ENCODE peak calls at places on chromosomes 12 and 14, in four cellular contexts. I is HepG2, M is K562, W is A549. H is an unnamed sample.

GRCh38 chr14:93753647-93754046 is 34.6 kb downstream of the PRIMA1 start:
- DNase-seq in I (no peak), M (no peak), W (no peak), H (no peak)

GRCh38 chr12:104669057-104669770 is 212.5 kb downstream of the CHST11 start:
- DNase-seq in I (no peak), M (no peak), W (peak; percentile 22), H (no peak)

GRCh38 chr14:50335389-50335788 is 23.3 kb downstream of the DMAC2L start:
- DNase-seq in I (peak; percentile 13), M (no peak), W (peak; percentile 54), H (peak; percentile 33)

GRCh38 chr12:55019784-55020183 is at the start of gene NEUROD4:
- DNase-seq in I (peak; percentile 30), M (peak; percentile 36), W (peak; percentile 58), H (peak; percentile 92)

GRCh38 chr12:356276-356988 is 32.7 kb downstream of the KDM5A start:
- DNase-seq in I (no peak), M (no peak), W (no peak), H (no peak)

GRCh38 chr14:53183071-53183470 is 29.9 kb upstream of the DDHD1 start:
- DNase-seq in I (no peak), M (no peak), W (no peak), H (no peak)

GRCh38 chr14:30558675-30559555 is at the start of gene G2E3:
- DNase-seq in I (peak; percentile 97), M (peak; percentile 76), W (peak; percentile 89), H (peak; percentile 88)

GRCh38 chr12:119594772-119595445 is 1.3 kb downstream of the TMEM233 start:
- DNase-seq in I (no peak), M (no peak), W (no peak), H (peak; percentile 37)

GRCh38 chr14:90911121-90911520 is 94.9 kb upstream of the TTC7B start:
- DNase-seq in I (no peak), M (no peak), W (peak; percentile 1), H (no peak)

GRCh38 chr12:80818878-80819277 is 102.2 kb downstream of the MYF5 start:
- DNase-seq in I (no peak), M (no peak), W (no peak), H (no peak)

GRCh38 chr12:80825506-80825905 is 108.8 kb downstream of the MYF5 start:
- DNase-seq in I (no peak), M (no peak), W (no peak), H (no peak)

GRCh38 chr12:80823393-80823792 is 106.7 kb downstream of the MYF5 start:
- DNase-seq in I (no peak), M (no peak), W (no peak), H (no peak)

DNA sequence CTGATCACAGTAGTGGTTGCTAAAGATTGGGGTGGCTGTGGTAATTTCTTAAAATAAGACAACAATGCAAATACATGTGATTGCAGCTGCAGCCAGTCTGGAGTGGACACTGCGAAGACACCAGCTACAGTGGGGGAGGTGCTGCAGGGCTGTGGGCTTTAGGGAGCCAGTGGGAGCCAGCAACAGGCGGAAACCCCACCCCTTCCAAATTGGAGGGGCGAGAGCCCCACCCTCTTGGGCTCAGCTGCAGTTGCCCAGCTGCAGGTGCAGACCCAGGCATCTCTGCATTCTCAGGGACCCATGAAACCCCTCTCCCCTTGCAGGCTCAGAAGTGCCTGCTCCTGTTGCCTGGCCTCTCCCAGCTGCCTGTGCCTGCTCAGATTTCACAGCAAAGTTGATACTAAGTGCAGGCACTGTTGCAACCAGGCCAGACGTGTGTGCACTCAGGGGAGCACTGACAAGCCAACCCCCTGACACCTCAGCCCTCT is 104.8 kb downstream of the MYF5 start:
- DNase-seq in I (no peak), M (no peak), W (no peak), H (peak; percentile 54)
- TF ChIP-seq HMGXB4 in I (no peak), M (no peak), W (no peak), H (no peak)

GRCh38 chr14:64244279-64244678 is 49.9 kb downstream of the ESR2 start:
- DNase-seq in I (no peak), M (no peak), W (no peak), H (no peak)
- TF ChIP-seq HMGXB4 in I (no peak), M (no peak), W (no peak), H (no peak)

GRCh38 chr12:46919666-46920065 is 93.9 kb upstream of the SLC38A4 start:
- DNase-seq in I (no peak), M (no peak), W (no peak), H (no peak)

GRCh38 chr12:46918631-46919030 is 92.8 kb upstream of the SLC38A4 start:
- DNase-seq in I (no peak), M (no peak), W (no peak), H (no peak)

GRCh38 chr12:46921048-46921753 is 95.4 kb upstream of the SLC38A4 start:
- DNase-seq in I (peak; percentile 20), M (no peak), W (peak; percentile 31), H (no peak)

GRCh38 chr12:46920503-46920902 is 94.7 kb upstream of the SLC38A4 start:
- DNase-seq in I (no peak), M (no peak), W (no peak), H (no peak)

GRCh38 chr12:46921754-46922113 is 95.9 kb upstream of the SLC38A4 start:
- DNase-seq in I (peak; percentile 42), M (no peak), W (no peak), H (no peak)
- TF ChIP-seq HMGXB4 in I (no peak), M (no peak), W (no peak), H (no peak)

GRCh38 chr12:3491938-3492867 is 1.2 kb downstream of the PRMT8 start:
- DNase-seq in I (peak; percentile 2), M (peak; percentile 71), W (peak; percentile 38), H (peak; percentile 84)

GRCh38 chr12:3492868-3493224 is 1.8 kb downstream of the PRMT8 start:
- DNase-seq in I (no peak), M (no peak), W (no peak), H (no peak)

GRCh38 chr12:3493225-3494049 is 2.4 kb downstream of the PRMT8 start:
- DNase-seq in I (no peak), M (no peak), W (no peak), H (peak; percentile 35)

GRCh38 chr12:3489057-3489456 is 1.9 kb upstream of the PRMT8 start:
- DNase-seq in I (no peak), M (no peak), W (no peak), H (no peak)

GRCh38 chr12:3490848-3491382 is at the start of gene PRMT8:
- DNase-seq in I (no peak), M (no peak), W (no peak), H (peak; percentile 72)
- TF ChIP-seq HMGXB4 in I (no peak), M (no peak), W (no peak), H (no peak)

GRCh38 chr14:54251356-54251755 is 145.5 kb upstream of the CDKN3 start:
- DNase-seq in I (no peak), M (no peak), W (no peak), H (no peak)

GRCh38 chr14:54253195-54253947 is 143.4 kb upstream of the CDKN3 start:
- DNase-seq in I (peak; percentile 30), M (no peak), W (peak; percentile 66), H (no peak)

GRCh38 chr14:54256156-54256555 is 140.7 kb upstream of the CDKN3 start:
- DNase-seq in I (no peak), M (no peak), W (no peak), H (no peak)

GRCh38 chr14:54257424-54257823 is 139.4 kb upstream of the CDKN3 start:
- DNase-seq in I (no peak), M (no peak), W (no peak), H (no peak)

GRCh38 chr14:54252072-54252730 is 144.6 kb upstream of the CDKN3 start:
- DNase-seq in I (peak; percentile 63), M (no peak), W (peak; percentile 63), H (no peak)
- TF ChIP-seq HMGXB4 in I (no peak), M (no peak), W (no peak), H (no peak)

DNA sequence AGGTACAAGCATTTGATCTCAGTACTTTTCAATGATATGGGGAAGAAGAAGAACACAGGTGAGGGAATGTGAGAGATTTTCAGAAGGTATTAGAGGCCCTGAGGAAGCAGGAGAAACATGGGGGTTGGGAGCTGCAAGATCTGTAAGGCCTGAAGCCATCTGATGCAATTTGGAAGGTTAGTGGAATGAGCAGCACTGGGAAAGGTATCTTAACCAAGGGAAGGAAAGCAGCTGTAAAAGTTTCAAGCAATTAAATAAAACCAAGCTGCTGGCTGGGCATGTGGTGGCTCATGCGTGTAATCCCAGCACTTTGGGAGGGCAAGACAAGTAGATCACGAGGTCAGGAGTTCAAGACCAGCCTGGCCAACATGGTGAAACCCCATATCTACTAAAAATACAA is 104.4 kb upstream of the PARP11 start:
- DNase-seq in I (no peak), M (no peak), W (no peak), H (no peak)
- TF ChIP-seq HMGXB4 in I (no peak), M (no peak), W (no peak), H (no peak)

GRCh38 chr12:127147724-127148123 is 1119.2 kb upstream of the TMEM132C start:
- DNase-seq in I (no peak), M (no peak), W (no peak), H (no peak)

GRCh38 chr12:127148318-127148717 is 1118.7 kb upstream of the TMEM132C start:
- DNase-seq in I (no peak), M (no peak), W (no peak), H (no peak)

GRCh38 chr12:127150028-127150427 is 1116.9 kb upstream of the TMEM132C start:
- DNase-seq in I (no peak), M (no peak), W (no peak), H (no peak)

GRCh38 chr12:127150479-127150878 is 1116.5 kb upstream of the TMEM132C start:
- DNase-seq in I (no peak), M (no peak), W (no peak), H (no peak)

GRCh38 chr12:127149226-127149964 is 1117.6 kb upstream of the TMEM132C start:
- DNase-seq in I (no peak), M (no peak), W (no peak), H (no peak)
- TF ChIP-seq HMGXB4 in I (no peak), M (no peak), W (no peak), H (no peak)

H was measured in WTC11.